ENCODE peak calls at places on chromosomes 4 and X, in five cellular contexts. T is heart right ventricle, O is adipocyte, A is mammary epithelial cell, P is Karpas-422. E is an unnamed sample.

GRCh38 chr4:45293335-45293734 is 567.0 kb upstream of the GNPDA2 start:
- DNase-seq in P (no peak), A (no peak), O (no peak), T (no peak), E (no peak)

GRCh38 chr4:151627491-151627890 is 133.3 kb downstream of the GATB start:
- DNase-seq in O (no peak), T (no peak), A (peak), P (no peak), E (no peak)

GRCh38 chr4:13548059-13548983 is 4.0 kb upstream of the NKX3-2 start:
- DNase-seq in O (no peak), A (no peak), T (no peak), P (no peak), E (no peak)

GRCh38 chr4:147674496-147674895 is 9.5 kb downstream of the PRMT9 start:
- DNase-seq in P (no peak), T (no peak), A (no peak), O (peak), E (no peak)

GRCh38 chrX:151323054-151323453 is 74.0 kb upstream of the VMA21 start:
- DNase-seq in T (no peak), A (peak), P (no peak), O (no peak), E (no peak)

GRCh38 chrX:87728459-87728858 is 210.9 kb downstream of the KLHL4 start:
- DNase-seq in A (no peak), T (no peak), P (no peak), O (no peak), E (no peak)

GRCh38 chr4:20299515-20299914 is 47.8 kb downstream of the SLIT2 start:
- DNase-seq in A (no peak), P (peak), O (peak), T (no peak), E (peak)

GRCh38 chr4:182533948-182534347 is 290.7 kb downstream of the TENM3 start:
- DNase-seq in P (no peak), A (peak), T (no peak), O (peak), E (no peak)

GRCh38 chr4:117664706-117665444 is 369.4 kb upstream of the NDST3 start:
- DNase-seq in T (no peak), P (no peak), A (no peak), O (no peak), E (no peak)

GRCh38 chrX:43474321-43474720 is 181.8 kb upstream of the MAOA start:
- DNase-seq in A (peak), O (no peak), T (no peak), P (no peak), E (no peak)

DNA sequence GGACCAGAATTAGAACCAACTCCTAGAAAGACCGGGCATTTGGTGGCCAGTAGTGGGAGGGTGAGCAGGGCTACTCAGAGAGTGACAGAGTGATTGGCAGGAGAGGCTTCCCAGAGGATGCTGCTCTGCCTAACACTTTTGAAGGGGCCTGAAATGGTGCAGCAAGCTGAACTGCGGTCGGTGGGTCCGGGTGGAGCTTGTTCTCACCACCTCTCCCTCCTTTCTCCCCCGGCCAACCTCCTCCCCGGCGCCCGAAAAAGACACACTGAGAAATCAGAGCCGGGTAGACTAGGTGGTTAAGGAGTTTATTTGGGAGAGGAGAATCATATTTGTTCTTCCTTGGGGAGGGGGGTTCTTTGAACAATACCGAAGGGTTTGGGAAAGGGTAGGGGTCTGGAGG is 1.4 kb upstream of the PRICKLE3 start:
- DNase-seq in A (no peak), O (no peak), P (no peak), T (no peak), E (no peak)
- H3K4me3 ChIP-seq in A (no peak), O (no peak), P (no peak), T (no peak), E (no peak)

GRCh38 chrX:155263854-155264628 is at the start of gene RAB39B:
- DNase-seq in P (peak), A (peak), T (peak), O (peak), E (peak)

GRCh38 chrX:155266446-155266845 is 2.2 kb upstream of the RAB39B start:
- DNase-seq in P (no peak), O (no peak), T (no peak), A (no peak), E (no peak)

GRCh38 chrX:155259752-155260151 is 4.5 kb downstream of the RAB39B start:
- DNase-seq in T (no peak), A (no peak), O (no peak), P (no peak), E (no peak)

GRCh38 chrX:155262970-155263754 is 1.1 kb downstream of the RAB39B start:
- DNase-seq in P (peak), A (no peak), O (peak), T (no peak), E (no peak)
- H3K4me3 ChIP-seq in P (peak), A (peak), O (no peak), T (no peak), E (no peak)

GRCh38 chr4:1766336-1767057 is 26.6 kb upstream of the FGFR3 start:
- DNase-seq in A (no peak), T (no peak), P (no peak), O (no peak), E (no peak)
- H3K4me3 ChIP-seq in A (no peak), T (peak), P (no peak), O (no peak), E (no peak)

GRCh38 chrX:147737690-147738089 is 174.0 kb upstream of the FMR1 start:
- DNase-seq in O (no peak), A (no peak), T (no peak), P (no peak), E (no peak)
- H3K4me3 ChIP-seq in O (no peak), A (no peak), T (no peak), P (no peak), E (no peak)

GRCh38 chr4:48949086-48949485 is 37.0 kb upstream of the CWH43 start:
- DNase-seq in P (no peak), T (no peak), A (no peak), O (no peak), E (no peak)
- H3K4me3 ChIP-seq in P (no peak), T (no peak), A (no peak), O (peak), E (no peak)

GRCh38 chr4:154189346-154189745 is 302.3 kb downstream of the DCHS2 start:
- DNase-seq in A (peak), O (peak), T (no peak), P (no peak), E (no peak)
- H3K4me3 ChIP-seq in A (no peak), O (no peak), T (no peak), P (no peak), E (no peak)

DNA sequence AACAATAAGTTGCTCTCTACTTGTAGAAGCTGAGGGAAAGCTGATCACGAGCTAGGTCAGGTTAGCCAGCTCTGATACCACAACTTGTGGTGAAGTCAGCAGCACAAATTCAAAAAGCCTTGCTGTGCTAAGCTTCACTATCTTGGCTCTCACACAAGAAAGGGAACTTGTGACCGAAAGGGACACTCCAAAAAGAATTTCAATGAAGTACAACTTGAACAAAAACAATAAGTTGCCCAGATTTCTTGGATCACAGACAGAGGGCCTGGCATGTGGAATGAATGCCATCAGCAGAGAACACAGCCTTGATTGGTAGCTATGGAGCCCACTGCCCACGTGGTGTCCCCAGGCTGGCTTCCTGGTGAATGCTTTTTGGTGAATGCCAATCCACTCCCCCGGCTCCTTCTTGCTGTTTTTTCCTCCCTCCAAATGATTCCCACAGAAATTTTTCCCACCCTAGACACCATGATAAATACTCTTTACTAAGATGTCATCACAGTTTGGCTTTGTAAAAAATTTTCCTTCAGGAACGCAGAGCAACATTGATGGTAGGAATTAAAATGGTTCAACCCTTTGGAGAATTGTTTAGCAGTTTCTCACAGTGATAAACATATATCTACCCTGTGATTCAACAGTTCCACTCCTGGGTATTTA is 82.6 kb downstream of the ANXA3 start:
- DNase-seq in T (peak), P (no peak), O (no peak), A (no peak), E (no peak)
- H3K4me3 ChIP-seq in T (no peak), P (no peak), O (no peak), A (no peak), E (no peak)

DNA sequence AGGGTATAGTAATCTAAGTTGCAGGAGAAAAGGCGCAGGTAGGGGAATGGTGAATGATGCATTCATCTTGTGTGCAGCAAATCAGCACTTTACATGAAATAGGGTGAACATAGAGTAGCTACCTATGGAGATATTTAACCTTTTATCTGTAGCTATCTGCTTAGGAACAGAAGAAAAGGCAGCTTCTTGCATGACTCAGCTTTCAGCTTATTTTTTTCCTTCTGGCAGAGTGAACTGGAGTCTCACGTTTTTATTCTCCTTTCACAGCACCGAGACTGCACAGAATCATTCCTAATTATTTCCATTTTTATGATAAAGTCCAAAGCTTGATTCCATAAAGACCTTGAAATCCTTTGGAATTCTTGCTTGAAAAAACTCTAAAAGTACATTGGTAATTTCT is 4.8 kb upstream of the SCOC start:
- DNase-seq in A (no peak), T (no peak), P (no peak), O (no peak), E (no peak)
- H3K4me3 ChIP-seq in A (no peak), T (no peak), P (no peak), O (no peak), E (no peak)

DNA sequence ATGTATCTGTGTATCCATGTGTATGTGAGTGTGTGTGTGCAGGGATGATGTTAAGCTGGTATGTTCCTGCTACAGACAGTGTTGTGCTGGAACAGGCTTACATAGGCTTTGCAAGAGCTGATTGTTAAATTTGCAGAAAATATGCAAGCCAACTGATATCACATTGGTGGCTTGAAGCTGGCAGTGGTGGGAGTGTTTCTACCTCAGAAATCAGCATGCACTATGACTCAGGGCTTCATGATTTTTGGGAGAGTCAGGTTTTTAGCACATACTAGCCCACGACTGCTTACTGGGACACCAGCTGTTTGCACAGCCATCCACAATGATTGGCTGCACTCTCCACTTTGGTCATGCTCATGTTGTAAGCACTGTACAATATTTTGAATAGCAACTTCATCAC is 261.8 kb downstream of the DHX15 start:
- DNase-seq in A (no peak), T (no peak), O (no peak), P (no peak), E (no peak)
- H3K4me3 ChIP-seq in A (no peak), T (no peak), O (no peak), P (no peak), E (no peak)

GRCh38 chrX:130906776-130907175 is 3.8 kb upstream of the ENOX2 start:
- DNase-seq in T (no peak), A (no peak), O (no peak), P (no peak), E (no peak)

GRCh38 chrX:130896816-130897508 is 6.0 kb downstream of the ENOX2 start:
- DNase-seq in P (no peak), T (no peak), O (no peak), A (no peak), E (no peak)

GRCh38 chrX:130902783-130903613 is at the start of gene ENOX2:
- DNase-seq in P (peak), T (peak), O (peak), A (peak), E (peak)

GRCh38 chrX:130902446-130902782 is 595 bp downstream of the ENOX2 start:
- DNase-seq in T (no peak), P (no peak), A (no peak), O (no peak), E (no peak)
- H3K4me3 ChIP-seq in T (peak), P (peak), A (peak), O (peak), E (peak)